ENCODE peak calls at places on chromosomes 13 and 19, in four cellular contexts. X is NCI-H1694, S is neural crest cell, I is IMR-90. U is an unnamed sample.

GRCh38 chr19:41928221-41928683 is at the start of gene ERFL:
- DNase-seq in X (no peak), S (no peak), I (no peak), U (peak; percentile 46)

GRCh38 chr13:94595006-94595942 is 678 bp downstream of the TGDS start:
- DNase-seq in X (no peak), I (peak; percentile 30), S (peak; percentile 4), U (peak; percentile 58)

GRCh38 chr13:99380921-99381645 is 73.9 kb upstream of the GPR183 start:
- DNase-seq in S (no peak), I (peak; percentile 7), X (no peak), U (no peak)

GRCh38 chr19:39937094-39937493 is 2.7 kb upstream of the FCGBP start:
- DNase-seq in S (no peak), I (no peak), X (no peak), U (no peak)

GRCh38 chr19:49468199-49468598 is 5.8 kb upstream of the FLT3LG start:
- DNase-seq in S (no peak), X (no peak), I (no peak), U (no peak)

GRCh38 chr13:103516009-103516795 is 450.0 kb upstream of the SLC10A2 start:
- DNase-seq in I (no peak), X (no peak), S (no peak), U (no peak)

GRCh38 chr19:2166741-2167738 is 3.3 kb downstream of the DOT1L start:
- DNase-seq in X (no peak), S (no peak), I (peak; percentile 67), U (no peak)

GRCh38 chr19:38285567-38285966 is 18.5 kb upstream of the C19orf33 start:
- DNase-seq in I (peak; percentile 62), S (no peak), X (no peak), U (no peak)

GRCh38 chr13:62185631-62186256 is 770.1 kb upstream of the PCDH20 start:
- DNase-seq in I (no peak), X (no peak), S (no peak), U (peak; percentile 89)

GRCh38 chr13:76222511-76222910 is 586.4 kb downstream of the LMO7 start:
- DNase-seq in S (no peak), X (no peak), I (peak; percentile 55), U (no peak)

GRCh38 chr13:52809310-52809769 is 39.1 kb downstream of the PCDH8 start:
- DNase-seq in S (peak; percentile 73), I (peak; percentile 39), X (peak; percentile 73), U (peak; percentile 87)

GRCh38 chr19:6417713-6418561 is 6.7 kb downstream of the KHSRP start:
- DNase-seq in S (no peak), I (peak; percentile 5), X (no peak), U (no peak)

GRCh38 chr13:50226515-50227147 is 211.4 kb downstream of the KCNRG start:
- DNase-seq in X (peak; percentile 6), S (no peak), I (no peak), U (peak; percentile 83)

GRCh38 chr19:46118136-46118535 is 6.4 kb downstream of the IGFL3 start:
- DNase-seq in I (no peak), X (no peak), S (no peak), U (no peak)

GRCh38 chr13:99003851-99004471 is 26.1 kb upstream of the DOCK9 start:
- DNase-seq in S (no peak), I (no peak), X (no peak), U (peak; percentile 58)

GRCh38 chr13:26707122-26708006 is 53.2 kb downstream of the GPR12 start:
- DNase-seq in S (peak; percentile 41), X (peak; percentile 71), I (peak; percentile 58), U (peak; percentile 54)

GRCh38 chr19:48348737-48349136 is 15.0 kb downstream of the TMEM143 start:
- DNase-seq in S (no peak), I (no peak), X (no peak), U (no peak)

GRCh38 chr19:36041831-36042230 is 9.2 kb upstream of the CLIP3 start:
- DNase-seq in I (peak; percentile 82), S (no peak), X (no peak), U (no peak)

GRCh38 chr13:45916859-45917418 is 65.4 kb upstream of the SIAH3 start:
- DNase-seq in I (no peak), S (no peak), X (no peak), U (no peak)

GRCh38 chr13:97491452-97491851 is 57.5 kb downstream of the RAP2A start:
- DNase-seq in X (no peak), I (no peak), S (no peak), U (peak; percentile 72)

GRCh38 chr19:33815410-33816340 is 19.0 kb downstream of the KCTD15 start:
- DNase-seq in X (no peak), S (no peak), I (peak; percentile 34), U (no peak)

GRCh38 chr13:109256866-109257760 is 529.3 kb downstream of the IRS2 start:
- DNase-seq in S (no peak), I (peak; percentile 97), X (no peak), U (no peak)

GRCh38 chr19:11046608-11047354 is 42.5 kb upstream of the LDLR start:
- DNase-seq in I (no peak), S (no peak), X (no peak), U (no peak)